ENCODE peak calls at places on chromosomes 13 and 19, in ten cellular contexts. S is psoas muscle; O is CD4-positive, CD25-positive, alpha-beta regulatory T cell; Q is H9; I is CD8-positive, alpha-beta T cell; C is colonic mucosa; K is esophagus squamous epithelium; W is left lung; L is cardiac muscle cell; M is pancreas. B is an unnamed sample.

GRCh38 chr13:23871616-23872220 is 17.5 kb downstream of the MIPEP start:
- DNase-seq in S (no peak), O (peak), Q (no peak), I (no peak), C (no peak), K (no peak), W (no peak), L (peak), M (no peak), B (no peak)

GRCh38 chr19:53881482-53882390 is at the start of gene PRKCG:
- DNase-seq in S (peak), O (peak), Q (peak), I (peak), C (peak), K (no peak), W (peak), L (no peak), M (peak), B (no peak)

GRCh38 chr13:32448224-32448623 is 20.3 kb upstream of the N4BP2L1 start:
- DNase-seq in S (no peak), O (no peak), Q (no peak), I (no peak), C (no peak), K (no peak), W (no peak), L (no peak), M (no peak), B (no peak)

GRCh38 chr13:112802808-112803207 is 113.0 kb downstream of the ATP11A start:
- DNase-seq in S (no peak), O (no peak), Q (no peak), I (no peak), C (no peak), K (no peak), W (no peak), L (no peak), M (no peak), B (no peak)

GRCh38 chr13:48126944-48127814 is 32.3 kb upstream of the MED4 start:
- DNase-seq in S (peak), O (peak), Q (peak), I (peak), C (peak), K (no peak), W (no peak), L (peak), M (no peak), B (peak)

GRCh38 chr13:99610702-99611289 is 109.5 kb downstream of the TM9SF2 start:
- DNase-seq in S (no peak), O (no peak), Q (peak), I (no peak), C (no peak), K (no peak), W (no peak), L (no peak), M (no peak), B (no peak)

GRCh38 chr19:17327654-17328516 is 6.8 kb downstream of the ANO8 start:
- DNase-seq in S (no peak), O (peak), Q (peak), I (peak), C (peak), K (no peak), W (peak), L (peak), M (no peak), B (no peak)

GRCh38 chr13:109764474-109765292 is 21.7 kb downstream of the IRS2 start:
- DNase-seq in S (peak), O (peak), Q (no peak), I (no peak), C (no peak), K (no peak), W (no peak), L (no peak), M (no peak), B (no peak)

GRCh38 chr19:45781282-45782161 is 768 bp downstream of the DMPK start:
- DNase-seq in S (peak), O (no peak), Q (no peak), I (no peak), C (no peak), K (no peak), W (peak), L (no peak), M (peak), B (peak)

GRCh38 chr19:44752816-44753618 is 4.5 kb downstream of the BCL3 start:
- DNase-seq in S (peak), O (peak), Q (peak), I (peak), C (peak), K (peak), W (peak), L (peak), M (peak), B (peak)
- H3K27ac ChIP-seq in S (peak), O (peak), Q (no peak), I (peak), C (peak), K (peak), W (peak), L (peak), M (peak), B (peak)

GRCh38 chr19:18972851-18973250 is 31.8 kb upstream of the HOMER3 start:
- DNase-seq in S (no peak), O (no peak), Q (no peak), I (no peak), C (no peak), K (no peak), W (no peak), L (peak), M (no peak), B (no peak)
- H3K27ac ChIP-seq in S (peak), O (no peak), Q (no peak), I (no peak), C (no peak), K (peak), W (peak), L (no peak), M (no peak), B (peak)

GRCh38 chr13:49253997-49254396 is 6.3 kb downstream of the CDADC1 start:
- DNase-seq in S (no peak), O (peak), Q (no peak), I (no peak), C (no peak), K (no peak), W (no peak), L (no peak), M (no peak), B (no peak)

GRCh38 chr13:49259586-49259985 is 11.9 kb downstream of the CDADC1 start:
- DNase-seq in S (no peak), O (no peak), Q (no peak), I (no peak), C (no peak), K (no peak), W (no peak), L (no peak), M (no peak), B (no peak)

GRCh38 chr13:49258097-49258796 is 10.5 kb downstream of the CDADC1 start:
- DNase-seq in S (no peak), O (peak), Q (no peak), I (no peak), C (no peak), K (no peak), W (no peak), L (no peak), M (no peak), B (no peak)

GRCh38 chr13:49253310-49253709 is 5.6 kb downstream of the CDADC1 start:
- DNase-seq in S (no peak), O (peak), Q (no peak), I (no peak), C (no peak), K (no peak), W (no peak), L (no peak), M (no peak), B (no peak)

GRCh38 chr13:49256841-49257240 is 9.1 kb downstream of the CDADC1 start:
- DNase-seq in S (no peak), O (no peak), Q (no peak), I (no peak), C (no peak), K (no peak), W (no peak), L (peak), M (no peak), B (no peak)
- H3K27ac ChIP-seq in S (no peak), O (no peak), Q (no peak), I (no peak), C (no peak), K (no peak), W (no peak), L (no peak), M (no peak), B (no peak)

DNA sequence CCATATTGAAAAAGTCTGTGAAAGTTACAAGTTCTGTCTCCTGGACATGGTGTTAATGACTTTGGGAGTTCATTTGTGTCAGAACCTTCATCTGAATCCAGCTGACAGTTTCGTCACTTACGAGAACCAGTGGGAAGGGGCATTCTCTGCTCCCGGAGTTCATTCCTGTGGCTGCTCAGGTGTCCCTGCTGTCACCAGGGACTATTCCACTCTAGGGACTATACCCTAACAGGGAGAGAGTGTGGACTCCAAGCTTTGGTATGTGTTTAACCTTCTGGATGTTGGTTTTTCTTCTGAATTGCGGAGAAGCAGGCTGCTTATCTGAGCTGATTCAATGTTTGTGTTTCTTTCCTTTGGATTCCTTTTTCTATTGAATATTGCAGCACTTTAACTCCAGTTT is 12.4 kb upstream of the ZNF709 start:
- DNase-seq in S (no peak), O (no peak), Q (no peak), I (no peak), C (no peak), K (no peak), W (no peak), L (no peak), M (no peak), B (no peak)
- H3K27ac ChIP-seq in S (no peak), O (no peak), Q (no peak), I (no peak), C (no peak), K (no peak), W (no peak), L (no peak), M (no peak), B (no peak)

GRCh38 chr13:98475521-98475920 is 101.4 kb downstream of the STK24 start:
- DNase-seq in S (no peak), O (no peak), Q (peak), I (no peak), C (no peak), K (no peak), W (peak), L (peak), M (no peak), B (no peak)
- H3K27ac ChIP-seq in S (no peak), O (peak), Q (no peak), I (no peak), C (no peak), K (peak), W (no peak), L (peak), M (peak), B (peak)

GRCh38 chr13:21033866-21034601 is 27.4 kb downstream of the LATS2 start:
- DNase-seq in S (no peak), O (no peak), Q (no peak), I (no peak), C (no peak), K (no peak), W (no peak), L (peak), M (no peak), B (no peak)
- H3K27ac ChIP-seq in S (peak), O (no peak), Q (no peak), I (no peak), C (no peak), K (peak), W (peak), L (no peak), M (peak), B (no peak)

GRCh38 chr19:55473613-55474012 is 2.8 kb upstream of the ZNF628 start:
- DNase-seq in S (no peak), O (no peak), Q (no peak), I (no peak), C (no peak), K (no peak), W (peak), L (no peak), M (no peak), B (no peak)
- H3K27ac ChIP-seq in S (no peak), O (no peak), Q (no peak), I (no peak), C (no peak), K (no peak), W (no peak), L (no peak), M (no peak), B (no peak)

B was measured in right lobe of liver.